ENCODE peak calls at places on chromosomes 13 and 19, in nine cellular contexts. V is fibroblast of lung, F is adrenal gland, E is cardiac muscle cell, U is foreskin fibroblast, J is brain microvascular endothelial cell, P is transverse colon, R is Peyer's patch, T is epithelial cell of esophagus. K is an unnamed sample.

GRCh38 chr19:35845215-35846037 is 6.9 kb downstream of the NPHS1 start:
- DNase-seq in V (no peak), F (no peak), E (no peak), U (no peak), J (no peak), P (peak), R (peak), T (peak), K (no peak)

GRCh38 chr19:16442386-16443276 is 29.1 kb downstream of the EPS15L1 start:
- DNase-seq in V (no peak), F (no peak), E (no peak), U (no peak), J (no peak), P (peak), R (peak), T (no peak), K (no peak)

GRCh38 chr19:55373993-55374757 is 2.5 kb upstream of the TMEM190 start:
- DNase-seq in V (peak), F (no peak), E (peak), U (no peak), J (no peak), P (no peak), R (no peak), T (no peak), K (no peak)

GRCh38 chr13:100156786-100157185 is 67.9 kb downstream of the PCCA start:
- DNase-seq in V (peak), F (no peak), E (peak), U (no peak), J (no peak), P (no peak), R (no peak), T (peak), K (peak)

GRCh38 chr13:61258185-61258584 is 157.5 kb downstream of the PCDH20 start:
- DNase-seq in V (no peak), F (no peak), E (no peak), U (no peak), J (no peak), P (no peak), R (no peak), T (no peak), K (no peak)

GRCh38 chr13:36154567-36155231 is 23.5 kb upstream of the DCLK1 start:
- DNase-seq in V (peak), F (no peak), E (no peak), U (no peak), J (peak), P (no peak), R (no peak), T (peak), K (peak)

GRCh38 chr13:109131698-109132257 is 502.4 kb downstream of the MYO16 start:
- DNase-seq in V (peak), F (no peak), E (peak), U (no peak), J (peak), P (no peak), R (no peak), T (no peak), K (peak)

GRCh38 chr19:45798995-45799517 is 6.4 kb upstream of the DMWD start:
- DNase-seq in V (peak), F (peak), E (peak), U (peak), J (peak), P (peak), R (peak), T (peak), K (peak)

GRCh38 chr19:17404621-17405249 is 695 bp downstream of the BST2 start:
- DNase-seq in V (no peak), F (no peak), E (no peak), U (no peak), J (no peak), P (no peak), R (no peak), T (no peak), K (no peak)

GRCh38 chr13:99327761-99328160 is 20.6 kb upstream of the GPR183 start:
- DNase-seq in V (no peak), F (no peak), E (no peak), U (no peak), J (no peak), P (no peak), R (no peak), T (no peak), K (no peak)

GRCh38 chr19:5691930-5692784 is 2.1 kb downstream of the RPL36 start:
- DNase-seq in V (no peak), F (peak), E (no peak), U (no peak), J (no peak), P (no peak), R (no peak), T (peak), K (no peak)

GRCh38 chr13:112445411-112446271 is 69.5 kb downstream of the SPACA7 start:
- DNase-seq in V (no peak), F (no peak), E (no peak), U (no peak), J (no peak), P (no peak), R (peak), T (no peak), K (no peak)

GRCh38 chr19:49423985-49424303 is 703 bp upstream of the PTH2 start:
- DNase-seq in V (no peak), F (no peak), E (no peak), U (no peak), J (no peak), P (no peak), R (no peak), T (no peak), K (no peak)
- H3K4me3 ChIP-seq in V (no peak), F (no peak), E (peak), U (no peak), J (no peak), P (no peak), R (no peak), T (no peak), K (no peak)

DNA sequence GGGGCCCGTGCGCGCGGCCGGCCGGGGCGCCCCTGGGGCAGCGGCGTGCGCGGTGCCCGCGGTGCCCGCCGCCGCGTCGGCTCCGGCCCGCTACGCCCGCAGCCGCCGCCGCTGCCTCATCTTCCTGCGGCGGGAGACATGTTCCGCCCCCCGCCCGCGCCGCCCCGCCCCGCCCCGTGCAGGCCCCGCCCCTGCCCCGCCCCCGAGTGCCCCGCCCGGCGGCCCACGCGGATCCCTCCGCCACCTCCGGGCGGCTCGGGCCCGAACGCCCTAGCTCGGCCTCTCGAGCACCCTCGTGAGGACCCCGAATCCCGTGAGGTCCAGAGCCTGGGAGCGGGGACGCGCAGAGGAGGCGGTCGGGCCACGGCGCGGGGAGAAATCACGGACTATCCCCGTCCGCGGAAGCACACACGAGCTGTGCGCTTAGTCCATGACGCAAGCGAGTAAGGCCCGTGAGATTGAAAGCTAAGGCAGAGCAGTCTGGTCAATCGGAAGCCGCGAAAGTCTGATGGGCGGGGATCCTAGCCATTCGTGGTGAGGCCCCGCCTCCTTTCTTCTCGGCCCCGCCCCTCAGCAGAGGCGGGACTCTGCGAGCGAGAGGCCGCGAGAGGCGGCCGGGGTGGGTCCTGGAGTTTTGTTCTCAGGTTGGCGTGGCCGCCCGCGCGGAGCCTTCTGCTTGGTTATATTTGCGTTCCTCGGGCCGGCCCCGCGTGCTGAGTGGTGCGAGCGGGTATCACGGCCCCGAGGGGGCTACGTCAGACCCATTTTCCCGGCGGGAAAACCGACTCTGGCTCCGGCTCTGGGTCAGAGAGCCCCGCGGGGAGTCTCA is at the start of gene TCF3:
- DNase-seq in V (peak), F (peak), E (peak), U (peak), J (peak), P (peak), R (peak), T (peak), K (peak)
- TF ChIP-seq CTCF in V (no peak), F (no peak), E (no peak), U (no peak), J (no peak), P (no peak), R (no peak), T (no peak), K (no peak)

GRCh38 chr13:97429681-97430081 is 4.3 kb upstream of the RAP2A start:
- DNase-seq in V (peak), F (no peak), E (peak), U (peak), J (no peak), P (no peak), R (no peak), T (peak), K (peak)
- H3K4me3 ChIP-seq in V (peak), F (no peak), E (no peak), U (peak), J (peak), P (no peak), R (no peak), T (no peak), K (no peak)

DNA sequence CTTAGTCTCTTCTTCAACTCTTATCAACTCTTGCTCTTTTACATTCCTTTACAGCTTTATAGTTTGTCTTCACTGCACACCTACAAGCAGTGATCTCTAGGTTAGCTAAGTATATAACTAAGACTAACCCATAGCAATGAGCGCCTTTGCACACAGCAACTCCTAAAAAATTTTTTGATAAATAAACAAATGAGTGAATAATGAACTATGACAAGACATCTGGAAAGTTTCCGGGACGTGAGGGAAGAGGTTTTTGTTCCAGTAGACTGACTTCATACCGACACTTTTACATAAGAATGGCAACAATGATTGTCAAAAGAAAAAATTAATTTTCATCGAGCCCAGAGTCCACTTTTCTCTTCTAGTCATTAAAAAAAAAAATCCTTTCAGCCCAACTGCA is 98.3 kb downstream of the ELF1 start:
- DNase-seq in V (peak), F (no peak), E (no peak), U (peak), J (no peak), P (no peak), R (no peak), T (no peak), K (peak)
- TF ChIP-seq CTCF in V (no peak), F (no peak), E (no peak), U (no peak), J (no peak), P (no peak), R (no peak), T (no peak), K (no peak)

GRCh38 chr13:107375701-107376350 is 807.9 kb upstream of the ARGLU1 start:
- DNase-seq in V (peak), F (no peak), E (no peak), U (no peak), J (no peak), P (no peak), R (no peak), T (no peak), K (peak)

GRCh38 chr13:107373551-107373950 is 805.6 kb upstream of the ARGLU1 start:
- DNase-seq in V (peak), F (no peak), E (peak), U (no peak), J (peak), P (no peak), R (no peak), T (peak), K (peak)

GRCh38 chr13:107370036-107370785 is 802.3 kb upstream of the ARGLU1 start:
- DNase-seq in V (peak), F (no peak), E (peak), U (no peak), J (peak), P (no peak), R (no peak), T (peak), K (peak)

GRCh38 chr13:107376393-107377085 is 808.6 kb upstream of the ARGLU1 start:
- DNase-seq in V (peak), F (no peak), E (peak), U (no peak), J (no peak), P (no peak), R (no peak), T (no peak), K (no peak)

DNA sequence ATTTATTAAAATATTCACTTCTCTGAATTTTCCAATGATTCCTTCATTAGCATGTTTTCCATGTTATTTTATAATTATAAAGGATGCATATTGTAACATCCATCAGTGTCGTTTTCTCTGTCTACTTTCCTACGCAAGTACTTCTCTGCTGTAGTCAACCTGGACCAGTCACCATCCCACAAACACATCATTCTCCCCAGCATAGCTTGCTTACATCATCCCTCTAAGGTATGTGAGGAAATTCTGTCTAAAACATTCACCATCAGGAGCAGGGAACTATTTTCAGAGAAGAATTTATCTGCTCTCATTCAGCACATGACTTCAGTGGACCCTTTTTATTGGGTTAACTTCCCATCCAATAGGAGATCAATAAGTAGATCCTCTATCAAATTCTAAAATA is 806.1 kb upstream of the ARGLU1 start:
- DNase-seq in V (peak), F (no peak), E (no peak), U (no peak), J (no peak), P (no peak), R (no peak), T (no peak), K (no peak)
- H3K4me3 ChIP-seq in V (no peak), F (no peak), E (no peak), U (no peak), J (no peak), P (no peak), R (no peak), T (no peak), K (no peak)

GRCh38 chr19:49331616-49332055 is 3.6 kb upstream of the CD37 start:
- DNase-seq in V (peak), F (peak), E (peak), U (peak), J (peak), P (no peak), R (peak), T (peak), K (peak)

GRCh38 chr19:49326165-49326704 is 1.2 kb upstream of the SLC6A16 start:
- DNase-seq in V (no peak), F (no peak), E (no peak), U (no peak), J (no peak), P (no peak), R (no peak), T (no peak), K (no peak)

GRCh38 chr19:49324801-49325491 is at the start of gene SLC6A16:
- DNase-seq in V (no peak), F (no peak), E (no peak), U (no peak), J (no peak), P (no peak), R (no peak), T (no peak), K (no peak)

GRCh38 chr19:49328741-49329140 is 3.8 kb upstream of the SLC6A16 start:
- DNase-seq in V (no peak), F (no peak), E (no peak), U (no peak), J (no peak), P (no peak), R (no peak), T (no peak), K (no peak)

DNA sequence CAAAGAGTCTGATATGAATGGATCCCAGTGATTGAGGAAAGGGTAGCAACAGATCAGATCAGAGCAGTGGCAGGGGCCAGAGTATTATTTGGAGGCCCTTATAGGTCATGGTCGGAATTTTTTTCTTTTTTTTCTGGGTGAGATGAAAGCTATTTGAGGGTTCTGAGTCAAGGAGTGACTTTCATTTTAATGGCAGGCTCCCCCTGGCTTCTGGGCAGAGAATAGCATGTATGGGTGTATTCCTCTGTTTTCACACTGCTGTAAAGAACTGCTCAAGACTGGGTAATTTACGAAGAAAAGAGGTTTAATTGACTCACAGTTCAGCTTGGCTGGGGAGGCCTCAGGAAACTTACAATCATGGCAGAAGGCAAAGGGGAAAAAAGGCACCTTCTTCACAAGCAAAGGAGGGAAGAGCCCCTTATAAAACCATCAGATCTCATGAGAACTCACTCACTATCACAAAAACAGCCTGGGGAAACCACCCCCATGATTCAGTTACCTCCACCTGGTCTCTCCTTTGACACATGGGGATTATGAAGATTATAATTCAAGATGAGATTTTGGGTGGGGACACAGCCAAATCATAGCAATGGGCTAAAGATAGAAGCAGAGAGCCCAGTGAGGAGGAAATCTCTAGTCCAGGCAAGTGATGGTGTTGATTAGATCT is 3.0 kb upstream of the SLC6A16 start:
- DNase-seq in V (peak), F (no peak), E (peak), U (no peak), J (peak), P (no peak), R (peak), T (peak), K (peak)
- TF ChIP-seq CTCF in V (peak), F (peak), E (peak), U (peak), J (peak), P (peak), R (peak), T (peak), K (peak)